ENCODE peak calls at places on chromosomes 7 and 10, in six cellular contexts. One of them, this sample, is unnamed.

GRCh38 chr7:1700536-1701333 is 30.7 kb downstream of the ELFN1 start:
- DNase-seq in endodermal cell: peak
- DNase-seq in GM13977: no peak
- DNase-seq in fibroblast of villous mesenchyme: no peak
- DNase-seq in choroid plexus epithelial cell: no peak
- DNase-seq in PC-9: no peak
- DNase-seq in this sample: no peak

GRCh38 chr10:29636178-29636577 is 1.4 kb upstream of the SVIL start:
- DNase-seq in endodermal cell: no peak
- DNase-seq in fibroblast of villous mesenchyme: peak
- DNase-seq in choroid plexus epithelial cell: peak
- DNase-seq in PC-9: peak
- DNase-seq in GM13977: no peak
- DNase-seq in this sample: no peak

GRCh38 chr7:127995157-127995865 is 35.9 kb downstream of the LRRC4 start:
- DNase-seq in fibroblast of villous mesenchyme: peak
- DNase-seq in PC-9: no peak
- DNase-seq in choroid plexus epithelial cell: peak
- DNase-seq in GM13977: no peak
- DNase-seq in endodermal cell: no peak
- DNase-seq in this sample: no peak

GRCh38 chr7:106484562-106484961 is 176.4 kb downstream of the CCDC71L start:
- DNase-seq in fibroblast of villous mesenchyme: peak
- DNase-seq in endodermal cell: no peak
- DNase-seq in PC-9: no peak
- DNase-seq in GM13977: no peak
- DNase-seq in choroid plexus epithelial cell: peak
- DNase-seq in this sample: no peak

GRCh38 chr7:31852438-31852837 is 165.4 kb downstream of the PPP1R17 start:
- DNase-seq in PC-9: no peak
- DNase-seq in endodermal cell: no peak
- DNase-seq in fibroblast of villous mesenchyme: no peak
- DNase-seq in GM13977: no peak
- DNase-seq in choroid plexus epithelial cell: no peak
- DNase-seq in this sample: no peak

GRCh38 chr7:45686441-45687184 is 112.4 kb downstream of the ADCY1 start:
- DNase-seq in endodermal cell: peak
- DNase-seq in GM13977: no peak
- DNase-seq in PC-9: no peak
- DNase-seq in fibroblast of villous mesenchyme: no peak
- DNase-seq in choroid plexus epithelial cell: no peak
- DNase-seq in this sample: no peak

GRCh38 chr7:29442146-29442545 is 121.5 kb upstream of the PRR15 start:
- DNase-seq in endodermal cell: peak
- DNase-seq in choroid plexus epithelial cell: peak
- DNase-seq in fibroblast of villous mesenchyme: peak
- DNase-seq in PC-9: peak
- DNase-seq in GM13977: no peak
- DNase-seq in this sample: no peak

GRCh38 chr10:88472540-88472939 is 110.6 kb downstream of the RNLS start:
- DNase-seq in endodermal cell: no peak
- DNase-seq in fibroblast of villous mesenchyme: no peak
- DNase-seq in choroid plexus epithelial cell: no peak
- DNase-seq in PC-9: no peak
- DNase-seq in GM13977: no peak
- DNase-seq in this sample: no peak

GRCh38 chr7:78172138-78172887 is 373.7 kb downstream of the PHTF2 start:
- DNase-seq in fibroblast of villous mesenchyme: no peak
- DNase-seq in choroid plexus epithelial cell: no peak
- DNase-seq in GM13977: no peak
- DNase-seq in endodermal cell: peak
- DNase-seq in PC-9: no peak
- DNase-seq in this sample: no peak

GRCh38 chr7:51665045-51665785 is 348.6 kb upstream of the COBL start:
- DNase-seq in PC-9: peak
- DNase-seq in endodermal cell: no peak
- DNase-seq in GM13977: no peak
- DNase-seq in choroid plexus epithelial cell: no peak
- DNase-seq in fibroblast of villous mesenchyme: no peak
- DNase-seq in this sample: no peak

GRCh38 chr10:93435621-93436385 is 46.3 kb downstream of the MYOF start:
- DNase-seq in GM13977: no peak
- DNase-seq in PC-9: peak
- DNase-seq in choroid plexus epithelial cell: peak
- DNase-seq in endodermal cell: peak
- DNase-seq in fibroblast of villous mesenchyme: peak
- DNase-seq in this sample: no peak

GRCh38 chr10:119786117-119786769 is 60.4 kb downstream of the INPP5F start:
- DNase-seq in PC-9: no peak
- DNase-seq in GM13977: no peak
- DNase-seq in choroid plexus epithelial cell: peak
- DNase-seq in fibroblast of villous mesenchyme: peak
- DNase-seq in endodermal cell: peak
- DNase-seq in this sample: no peak

GRCh38 chr7:25731035-25731880 is 420.7 kb upstream of the NFE2L3 start:
- DNase-seq in endodermal cell: no peak
- DNase-seq in PC-9: no peak
- DNase-seq in choroid plexus epithelial cell: peak
- DNase-seq in fibroblast of villous mesenchyme: no peak
- DNase-seq in GM13977: no peak
- DNase-seq in this sample: no peak

GRCh38 chr7:31058122-31058521 is 6.0 kb downstream of the ADCYAP1R1 start:
- DNase-seq in GM13977: no peak
- DNase-seq in PC-9: no peak
- DNase-seq in choroid plexus epithelial cell: no peak
- DNase-seq in endodermal cell: no peak
- DNase-seq in fibroblast of villous mesenchyme: no peak
- DNase-seq in this sample: no peak

GRCh38 chr10:97921581-97922377 is 72.1 kb downstream of the GOLGA7B start:
- DNase-seq in GM13977: no peak
- DNase-seq in PC-9: no peak
- DNase-seq in choroid plexus epithelial cell: no peak
- DNase-seq in fibroblast of villous mesenchyme: no peak
- DNase-seq in endodermal cell: no peak
- DNase-seq in this sample: no peak

GRCh38 chr10:97916586-97916985 is 66.9 kb downstream of the GOLGA7B start:
- DNase-seq in PC-9: no peak
- DNase-seq in choroid plexus epithelial cell: no peak
- DNase-seq in fibroblast of villous mesenchyme: no peak
- DNase-seq in endodermal cell: no peak
- DNase-seq in GM13977: no peak
- DNase-seq in this sample: no peak

GRCh38 chr10:97915761-97916160 is 66.1 kb downstream of the GOLGA7B start:
- DNase-seq in endodermal cell: no peak
- DNase-seq in choroid plexus epithelial cell: no peak
- DNase-seq in GM13977: no peak
- DNase-seq in PC-9: no peak
- DNase-seq in fibroblast of villous mesenchyme: no peak
- DNase-seq in this sample: no peak

GRCh38 chr10:97920865-97921264 is 71.2 kb downstream of the GOLGA7B start:
- DNase-seq in endodermal cell: no peak
- DNase-seq in fibroblast of villous mesenchyme: no peak
- DNase-seq in GM13977: no peak
- DNase-seq in PC-9: no peak
- DNase-seq in choroid plexus epithelial cell: no peak
- DNase-seq in this sample: no peak

GRCh38 chr10:97919012-97919411 is 69.4 kb downstream of the GOLGA7B start:
- DNase-seq in choroid plexus epithelial cell: peak
- DNase-seq in GM13977: no peak
- DNase-seq in fibroblast of villous mesenchyme: no peak
- DNase-seq in endodermal cell: no peak
- DNase-seq in PC-9: no peak
- DNase-seq in this sample: no peak
- TF ChIP-seq CTCF in choroid plexus epithelial cell: no peak
- TF ChIP-seq CTCF in GM13977: no peak
- TF ChIP-seq CTCF in fibroblast of villous mesenchyme: no peak
- TF ChIP-seq CTCF in endodermal cell: no peak
- TF ChIP-seq CTCF in PC-9: no peak
- TF ChIP-seq CTCF in this sample: no peak

DNA sequence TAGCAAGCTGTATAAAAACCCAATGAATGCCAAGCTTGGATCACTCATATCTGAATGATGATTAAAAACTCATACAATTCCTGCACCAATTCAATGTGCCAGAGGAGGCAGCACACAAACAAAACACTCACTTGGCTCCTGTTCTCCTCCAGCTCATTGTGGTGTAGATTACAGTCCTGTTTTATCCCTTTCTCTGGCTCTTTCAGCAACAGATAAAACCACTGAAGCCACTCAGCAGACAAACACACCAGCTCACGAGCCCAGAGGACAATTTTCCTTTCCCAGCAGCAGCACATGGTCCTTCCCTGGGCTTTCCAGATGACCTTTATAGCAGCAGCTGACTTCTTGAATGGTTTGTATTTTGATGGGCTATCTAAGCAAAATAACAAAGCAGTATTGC is 107.3 kb upstream of the STARD3NL start:
- DNase-seq in GM13977: no peak
- DNase-seq in PC-9: peak
- DNase-seq in choroid plexus epithelial cell: peak
- DNase-seq in fibroblast of villous mesenchyme: peak
- DNase-seq in endodermal cell: peak
- DNase-seq in this sample: no peak
- TF ChIP-seq CTCF in GM13977: no peak
- TF ChIP-seq CTCF in PC-9: peak
- TF ChIP-seq CTCF in choroid plexus epithelial cell: peak
- TF ChIP-seq CTCF in fibroblast of villous mesenchyme: peak
- TF ChIP-seq CTCF in endodermal cell: peak
- TF ChIP-seq CTCF in this sample: peak

GRCh38 chr10:28410420-28411135 is 107.7 kb upstream of the MPP7 start:
- DNase-seq in fibroblast of villous mesenchyme: peak
- DNase-seq in GM13977: no peak
- DNase-seq in endodermal cell: no peak
- DNase-seq in choroid plexus epithelial cell: peak
- DNase-seq in PC-9: no peak
- DNase-seq in this sample: no peak
- TF ChIP-seq CTCF in fibroblast of villous mesenchyme: no peak
- TF ChIP-seq CTCF in GM13977: peak
- TF ChIP-seq CTCF in endodermal cell: peak
- TF ChIP-seq CTCF in choroid plexus epithelial cell: peak
- TF ChIP-seq CTCF in PC-9: no peak
- TF ChIP-seq CTCF in this sample: no peak

GRCh38 chr10:70132098-70133029 is at the start of gene AIFM2:
- DNase-seq in fibroblast of villous mesenchyme: peak
- DNase-seq in endodermal cell: peak
- DNase-seq in PC-9: peak
- DNase-seq in choroid plexus epithelial cell: peak
- DNase-seq in GM13977: peak
- DNase-seq in this sample: peak
- TF ChIP-seq CTCF in fibroblast of villous mesenchyme: no peak
- TF ChIP-seq CTCF in endodermal cell: peak
- TF ChIP-seq CTCF in PC-9: peak
- TF ChIP-seq CTCF in choroid plexus epithelial cell: no peak
- TF ChIP-seq CTCF in GM13977: no peak
- TF ChIP-seq CTCF in this sample: no peak